ENCODE peak calls at places on chromosomes 5 and 9, in seven cellular contexts. I, K, P, R, D, J and W are unnamed samples.

GRCh38 chr9:13127164-13127563 is 152.3 kb downstream of the MPDZ start:
- DNase-seq in R (no peak), J (no peak), D (no peak), K (no peak), P (no peak), I (no peak), W (no peak)

GRCh38 chr9:9998491-9999287 is 614.1 kb downstream of the PTPRD start:
- DNase-seq in I (no peak), D (no peak), R (no peak), J (peak; percentile 1), K (no peak), P (no peak), W (no peak)

GRCh38 chr9:136104488-136104800 is 9.4 kb upstream of the NACC2 start:
- DNase-seq in K (no peak), D (no peak), J (no peak), I (no peak), P (no peak), R (no peak), W (no peak)

GRCh38 chr9:16509946-16510504 is 360.4 kb downstream of the BNC2 start:
- DNase-seq in P (no peak), K (no peak), R (no peak), J (peak; percentile 74), D (peak; percentile 63), I (peak; percentile 71), W (peak; percentile 41)

GRCh38 chr5:131563434-131564228 is 71.4 kb downstream of the RAPGEF6 start:
- DNase-seq in J (no peak), R (no peak), K (no peak), P (no peak), D (no peak), I (no peak), W (no peak)

GRCh38 chr5:86880785-86881492 is 263.2 kb downstream of the COX7C start:
- DNase-seq in K (peak; percentile 64), D (peak; percentile 92), I (peak; percentile 88), P (peak; percentile 26), J (peak; percentile 83), R (no peak), W (peak; percentile 92)

GRCh38 chr5:111934511-111934910 is 177.5 kb upstream of the NREP start:
- DNase-seq in J (no peak), I (no peak), D (peak; percentile 45), K (no peak), P (no peak), R (no peak), W (no peak)

GRCh38 chr5:42566658-42567313 is 143.5 kb downstream of the GHR start:
- DNase-seq in I (no peak), K (peak; percentile 24), J (peak; percentile 75), P (no peak), R (no peak), D (peak; percentile 51), W (no peak)

GRCh38 chr9:116313638-116314037 is 160.0 kb downstream of the PAPPA start:
- DNase-seq in R (no peak), D (peak; percentile 31), K (no peak), I (no peak), P (no peak), J (peak; percentile 21), W (peak; percentile 11)

GRCh38 chr5:141681695-141682641 is at the start of gene ARAP3:
- DNase-seq in P (peak; percentile 58), I (peak; percentile 81), D (peak; percentile 93), J (peak; percentile 81), K (peak; percentile 37), R (peak; percentile 54), W (peak; percentile 72)

GRCh38 chr5:35335752-35336151 is 105.5 kb upstream of the PRLR start:
- DNase-seq in I (no peak), P (no peak), J (no peak), K (no peak), R (no peak), D (no peak), W (no peak)

GRCh38 chr9:97501972-97502221 is 431 bp downstream of the TMOD1 start:
- DNase-seq in D (no peak), R (no peak), J (no peak), K (no peak), P (no peak), I (no peak), W (no peak)

GRCh38 chr5:170312666-170313065 is 15.1 kb upstream of the LCP2 start:
- DNase-seq in D (peak; percentile 22), P (no peak), J (no peak), R (no peak), I (peak; percentile 88), K (no peak), W (no peak)

GRCh38 chr5:137096149-137097103 is 402.7 kb downstream of the SPOCK1 start:
- DNase-seq in D (no peak), K (no peak), J (no peak), P (no peak), I (no peak), R (no peak), W (peak; percentile 45)

GRCh38 chr9:127388856-127389238 is 8.1 kb upstream of the SLC2A8 start:
- DNase-seq in R (no peak), P (no peak), J (no peak), D (no peak), K (no peak), I (no peak), W (no peak)

GRCh38 chr9:134361426-134361825 is 35.2 kb downstream of the RXRA start:
- DNase-seq in K (no peak), D (no peak), J (no peak), R (no peak), I (no peak), P (no peak), W (no peak)

GRCh38 chr5:145805819-145806218 is 29.3 kb downstream of the PRELID2 start:
- DNase-seq in K (no peak), I (no peak), R (no peak), D (no peak), J (no peak), P (no peak), W (no peak)

GRCh38 chr5:95715799-95716461 is 15.2 kb upstream of the RHOBTB3 start:
- DNase-seq in P (no peak), D (peak; percentile 80), R (no peak), K (no peak), I (peak; percentile 70), J (peak; percentile 77), W (peak; percentile 82)

GRCh38 chr5:171630047-171630669 is 155.5 kb upstream of the SMIM23 start:
- DNase-seq in D (peak; percentile 50), R (peak; percentile 47), P (peak; percentile 76), J (peak; percentile 57), I (peak; percentile 54), K (no peak), W (no peak)

GRCh38 chr5:16057277-16057676 is 122.3 kb downstream of the MARCHF11 start:
- DNase-seq in P (no peak), J (no peak), R (no peak), K (no peak), I (peak; percentile 2), D (no peak), W (no peak)

GRCh38 chr9:121654497-121655140 is 3.2 kb downstream of the DAB2IP start:
- DNase-seq in K (no peak), I (no peak), R (no peak), P (no peak), D (no peak), J (no peak), W (no peak)

GRCh38 chr9:77651203-77651602 is 3.1 kb upstream of the GNA14 start:
- DNase-seq in I (no peak), J (no peak), D (no peak), P (no peak), R (no peak), K (no peak), W (no peak)
- TF ChIP-seq CTCF in I (no peak), J (no peak), D (no peak), P (no peak), R (no peak), K (no peak), W (no peak)

DNA sequence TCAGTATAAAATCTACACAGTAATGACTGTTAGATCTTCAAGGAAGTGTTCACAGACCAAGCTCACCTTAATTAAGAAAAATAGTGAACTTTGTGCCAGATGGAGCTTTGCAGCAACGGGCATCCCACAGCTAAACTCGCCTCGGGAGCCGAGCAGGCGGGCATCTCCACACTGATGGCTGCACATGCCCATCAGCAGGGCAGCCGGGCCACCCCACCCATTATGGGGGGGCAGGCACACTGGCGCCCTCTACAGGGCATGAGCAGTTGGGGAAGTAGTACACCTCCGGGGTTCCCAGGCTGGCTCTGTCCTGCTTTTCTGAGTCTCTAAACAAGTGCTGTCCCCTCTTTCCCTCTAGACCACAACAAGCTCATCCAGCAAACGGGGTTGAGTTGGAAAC is 21.6 kb downstream of the ANKS6 start:
- DNase-seq in D (peak; percentile 16), K (no peak), J (no peak), R (no peak), I (no peak), P (no peak), W (no peak)
- TF ChIP-seq CTCF in D (peak; percentile 84), K (peak; percentile 71), J (peak; percentile 46), R (peak; percentile 18), I (peak; percentile 81), P (peak; percentile 57), W (peak; percentile 86)

DNA sequence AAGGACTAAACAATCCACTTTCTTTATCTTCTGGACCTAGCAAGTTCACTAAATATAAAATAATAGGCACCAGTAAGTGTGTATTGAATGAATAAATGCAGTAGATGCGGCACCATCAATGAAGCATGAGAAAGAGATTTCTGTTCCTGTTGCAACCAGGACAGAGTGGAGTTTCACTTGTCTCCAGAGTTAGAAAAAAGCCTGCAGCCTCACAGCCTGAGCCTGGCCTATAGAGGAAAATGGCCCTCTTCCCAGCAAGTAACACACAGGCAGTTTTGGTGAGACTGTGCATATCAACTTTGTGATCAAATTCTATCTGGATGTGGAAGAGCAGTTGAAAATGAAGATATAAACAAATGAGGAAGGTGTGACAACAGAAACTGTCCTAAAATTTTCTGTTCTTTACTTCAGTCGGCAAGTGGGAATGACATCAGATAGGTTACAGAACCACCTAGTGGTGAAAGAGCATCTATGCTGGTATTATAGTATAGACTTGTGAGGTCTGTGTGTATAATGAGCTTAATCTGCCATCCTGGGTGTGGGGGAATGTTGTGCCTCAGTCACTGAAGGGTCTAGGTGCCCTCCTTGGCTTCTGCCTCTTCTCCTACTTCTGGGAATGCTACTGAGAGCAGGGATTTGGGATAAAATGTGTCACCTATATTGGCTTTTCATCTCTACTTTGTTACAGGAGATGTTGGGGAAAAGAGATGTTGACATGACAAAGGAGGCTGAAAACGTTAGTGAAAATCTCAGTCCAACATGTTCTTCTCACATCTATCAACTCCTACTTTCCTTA is 28.2 kb downstream of the YIPF5 start:
- DNase-seq in K (no peak), P (no peak), J (peak; percentile 71), R (no peak), D (peak; percentile 70), I (peak; percentile 22), W (peak; percentile 59)
- TF ChIP-seq CTCF in K (peak; percentile 60), P (peak; percentile 75), J (peak; percentile 73), R (peak; percentile 70), D (peak; percentile 66), I (peak; percentile 67), W (peak; percentile 94)

GRCh38 chr9:28821240-28821639 is 1248.0 kb upstream of the C9orf72 start:
- DNase-seq in P (no peak), K (no peak), J (no peak), I (no peak), D (no peak), R (no peak), W (no peak)

GRCh38 chr9:28824410-28824963 is 1251.2 kb upstream of the C9orf72 start:
- DNase-seq in D (no peak), J (no peak), I (no peak), R (no peak), K (no peak), P (no peak), W (no peak)

DNA sequence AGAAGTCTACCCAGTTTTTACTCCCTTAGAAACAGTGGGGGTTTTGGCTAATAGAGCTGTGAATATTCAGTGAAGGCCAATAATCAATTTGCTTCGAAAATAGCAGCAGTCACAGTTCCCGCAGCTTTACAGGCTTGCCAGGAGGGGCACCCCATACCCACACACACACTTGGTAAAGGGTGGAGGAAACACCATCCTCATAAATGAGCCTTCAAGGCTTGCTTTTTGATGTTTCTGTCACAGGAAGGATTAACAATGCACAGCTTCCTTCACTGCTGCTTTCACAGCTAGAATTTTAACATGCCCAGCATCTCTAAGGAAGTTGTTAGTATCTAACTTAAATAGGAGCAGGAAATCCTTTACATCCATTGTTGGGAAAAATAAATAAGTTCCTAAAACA is 1247.5 kb upstream of the C9orf72 start:
- DNase-seq in P (no peak), I (no peak), K (no peak), D (no peak), R (no peak), J (no peak), W (no peak)
- TF ChIP-seq CTCF in P (no peak), I (peak; percentile 23), K (no peak), D (no peak), R (no peak), J (no peak), W (no peak)